ENCODE peak calls at places on chromosome 4, in five cellular contexts. O, W, Y, C and K are unnamed samples.

GRCh38 chr4:121041307-121042090 is 30.8 kb downstream of the NDNF start:
- DNase-seq in C (no peak), Y (no peak), W (no peak), O (no peak), K (no peak)

GRCh38 chr4:36088542-36088941 is 155.8 kb downstream of the ARAP2 start:
- DNase-seq in O (no peak), W (no peak), Y (no peak), C (no peak), K (no peak)

GRCh38 chr4:180665994-180666818 is 1577.0 kb upstream of the TENM3 start:
- DNase-seq in W (no peak), Y (peak; percentile 32), C (peak; percentile 70), O (peak; percentile 26), K (peak; percentile 44)

GRCh38 chr4:159608434-159608833 is 505.6 kb downstream of the RAPGEF2 start:
- DNase-seq in Y (no peak), C (no peak), W (no peak), O (no peak), K (no peak)

GRCh38 chr4:8340721-8341680 is 71.4 kb downstream of the HTRA3 start:
- DNase-seq in Y (peak; percentile 66), W (peak; percentile 87), O (no peak), C (peak; percentile 31), K (no peak)

GRCh38 chr4:38310446-38311043 is 350.3 kb downstream of the PTTG2 start:
- DNase-seq in C (peak; percentile 50), O (no peak), W (no peak), Y (no peak), K (no peak)

GRCh38 chr4:92387459-92388069 is 83.8 kb downstream of the GRID2 start:
- DNase-seq in C (no peak), Y (peak; percentile 66), W (no peak), O (peak; percentile 16), K (peak; percentile 8)

GRCh38 chr4:109847896-109848442 is at the start of gene LRIT3:
- DNase-seq in C (no peak), W (no peak), O (no peak), Y (no peak), K (no peak)

GRCh38 chr4:94550352-94550751 is 98.6 kb downstream of the PDLIM5 start:
- DNase-seq in W (no peak), C (no peak), Y (no peak), O (no peak), K (no peak)

GRCh38 chr4:25180524-25181131 is 20.4 kb upstream of the SEPSECS start:
- DNase-seq in Y (peak; percentile 57), C (no peak), O (peak; percentile 28), W (no peak), K (no peak)

GRCh38 chr4:47061435-47061834 is 30.1 kb downstream of the GABRB1 start:
- DNase-seq in O (no peak), C (no peak), Y (peak; percentile 30), W (no peak), K (no peak)

GRCh38 chr4:47031011-47031678 is at the start of gene GABRB1:
- DNase-seq in C (peak; percentile 91), W (peak; percentile 65), O (peak; percentile 36), Y (peak; percentile 62), K (peak; percentile 62)

GRCh38 chr4:1226167-1226514 is 22.8 kb downstream of the CTBP1 start:
- DNase-seq in W (peak; percentile 76), Y (no peak), C (no peak), O (no peak), K (no peak)

GRCh38 chr4:71607780-71608673 is 175.9 kb downstream of the GC start:
- DNase-seq in Y (peak; percentile 16), O (peak; percentile 64), C (no peak), W (no peak), K (no peak)

GRCh38 chr4:10741221-10741620 is 56.7 kb upstream of the CLNK start:
- DNase-seq in Y (no peak), O (no peak), C (no peak), W (no peak), K (no peak)

GRCh38 chr4:139988863-139989765 is 164.9 kb downstream of the MAML3 start:
- DNase-seq in Y (peak; percentile 87), W (peak; percentile 74), C (peak; percentile 75), O (peak; percentile 90), K (no peak)

GRCh38 chr4:141788169-141788915 is 152.0 kb downstream of the IL15 start:
- DNase-seq in O (no peak), W (no peak), C (no peak), Y (peak; percentile 81), K (no peak)

GRCh38 chr4:139312552-139313332 is 10.5 kb upstream of the NDUFC1 start:
- DNase-seq in W (no peak), O (no peak), Y (no peak), C (no peak), K (no peak)

GRCh38 chr4:106583567-106583966 is 215.0 kb upstream of the GIMD1 start:
- DNase-seq in C (no peak), O (peak; percentile 83), W (no peak), Y (peak; percentile 94), K (no peak)

GRCh38 chr4:66558651-66559050 is 888.4 kb upstream of the EPHA5 start:
- DNase-seq in O (no peak), W (no peak), C (no peak), Y (peak; percentile 70), K (no peak)

GRCh38 chr4:101337688-101338087 is 9.6 kb downstream of the PPP3CA start:
- DNase-seq in Y (peak; percentile 47), C (no peak), W (no peak), O (peak; percentile 5), K (no peak)

GRCh38 chr4:56655209-56655626 is 25.9 kb downstream of the HOPX start:
- DNase-seq in Y (no peak), C (peak; percentile 83), W (no peak), O (peak; percentile 20), K (peak; percentile 18)

GRCh38 chr4:44447563-44448504 is 775 bp downstream of the KCTD8 start:
- DNase-seq in C (peak; percentile 87), W (peak; percentile 58), O (peak; percentile 16), Y (peak; percentile 8), K (peak; percentile 21)

GRCh38 chr4:110595583-110595982 is 27.3 kb downstream of the PITX2 start:
- DNase-seq in W (no peak), O (no peak), C (no peak), Y (no peak), K (no peak)

GRCh38 chr4:114815760-114816159 is 217.2 kb downstream of the UGT8 start:
- DNase-seq in Y (no peak), W (no peak), O (no peak), C (no peak), K (no peak)

GRCh38 chr4:7513731-7514130 is 79.0 kb upstream of the PSAPL1 start:
- DNase-seq in O (peak; percentile 62), Y (no peak), W (no peak), C (no peak), K (no peak)

GRCh38 chr4:168712316-168712855 is 215.5 kb downstream of the PALLD start:
- DNase-seq in W (no peak), Y (peak; percentile 46), C (no peak), O (no peak), K (no peak)

GRCh38 chr4:168708108-168708507 is 211.3 kb downstream of the PALLD start:
- DNase-seq in O (no peak), C (no peak), W (no peak), Y (no peak), K (no peak)

GRCh38 chr4:168711197-168712120 is 214.6 kb downstream of the PALLD start:
- DNase-seq in O (no peak), W (no peak), Y (peak; percentile 88), C (no peak), K (no peak)

GRCh38 chr4:168713193-168713592 is 216.3 kb downstream of the PALLD start:
- DNase-seq in W (no peak), O (no peak), C (no peak), Y (no peak), K (no peak)

GRCh38 chr4:168710353-168710946 is 213.6 kb downstream of the PALLD start:
- DNase-seq in C (peak; percentile 71), W (no peak), O (peak; percentile 47), Y (peak; percentile 82), K (no peak)
- TF ChIP-seq CTCF in C (peak; percentile 76), W (peak; percentile 80), O (peak; percentile 63), Y (peak; percentile 69), K (peak; percentile 62)

GRCh38 chr4:99808260-99808857 is 8.3 kb upstream of the DAPP1 start:
- DNase-seq in W (peak; percentile 76), Y (peak; percentile 51), O (peak; percentile 76), C (peak; percentile 93), K (peak; percentile 63)
- TF ChIP-seq CTCF in W (peak; percentile 74), Y (peak; percentile 67), O (peak; percentile 70), C (peak; percentile 95), K (peak; percentile 86)

GRCh38 chr4:184228306-184228705 is 10.6 kb upstream of the ENPP6 start:
- DNase-seq in W (no peak), O (no peak), C (no peak), Y (no peak), K (no peak)
- TF ChIP-seq CTCF in W (no peak), O (no peak), C (no peak), Y (no peak), K (no peak)

GRCh38 chr4:40299126-40299525 is 36.0 kb upstream of the CHRNA9 start:
- DNase-seq in Y (no peak), O (no peak), W (no peak), C (no peak), K (no peak)

GRCh38 chr4:40303751-40304150 is 31.4 kb upstream of the CHRNA9 start:
- DNase-seq in O (no peak), C (no peak), Y (no peak), W (no peak), K (no peak)

GRCh38 chr4:40299704-40300336 is 35.3 kb upstream of the CHRNA9 start:
- DNase-seq in W (no peak), O (peak; percentile 25), C (peak; percentile 31), Y (no peak), K (no peak)

GRCh38 chr4:40301592-40301991 is 33.5 kb upstream of the CHRNA9 start:
- DNase-seq in Y (no peak), W (no peak), O (no peak), C (no peak), K (no peak)

DNA sequence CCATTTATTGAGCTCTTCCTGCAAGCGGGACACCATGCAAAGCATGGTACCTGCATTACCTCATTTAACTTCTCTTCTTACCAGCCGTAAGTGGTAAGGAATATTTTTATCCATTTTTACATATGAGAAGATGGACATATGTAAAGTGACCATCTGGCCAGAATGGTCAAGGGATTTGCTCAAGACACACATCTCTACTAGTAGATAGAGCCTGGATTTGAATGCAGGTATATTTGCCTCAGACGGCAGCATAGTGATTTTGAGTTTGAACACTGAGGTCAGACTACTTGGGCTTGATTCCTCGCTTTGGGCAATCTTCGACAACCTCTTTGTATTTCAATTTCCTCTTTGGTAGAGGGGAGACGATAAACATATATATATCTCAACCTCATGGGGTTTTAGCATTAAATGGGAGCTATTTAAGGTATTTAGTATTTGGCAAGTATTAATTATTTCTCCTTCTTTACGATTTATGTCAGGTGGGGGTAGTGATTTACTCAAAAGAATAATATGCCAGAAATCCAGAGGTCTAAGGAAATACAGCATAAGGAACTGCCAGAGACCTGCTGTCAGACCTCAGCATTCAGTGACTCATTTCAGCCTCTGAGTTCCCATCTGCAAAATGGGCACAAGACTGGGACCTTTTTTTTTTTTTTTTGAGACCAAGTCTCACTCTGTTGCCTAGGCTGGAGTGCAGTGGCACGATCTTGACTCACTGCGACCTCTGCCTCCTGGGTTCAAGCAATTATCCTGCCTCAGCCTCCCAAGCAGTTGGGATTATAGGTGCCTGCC is 34.6 kb upstream of the CHRNA9 start:
- DNase-seq in Y (no peak), W (no peak), C (no peak), O (no peak), K (no peak)
- TF ChIP-seq CTCF in Y (no peak), W (no peak), C (no peak), O (no peak), K (no peak)